ENCODE peak calls at places on chromosomes 1 and 21, in five cellular contexts. One of them, this sample, is unnamed.

GRCh38 chr1:24226754-24227153 is 39.7 kb upstream of the IFNLR1 start:
- DNase-seq in Calu3: no peak
- DNase-seq in lower leg skin: no peak
- DNase-seq in IMR-90: no peak
- DNase-seq in B cell: no peak
- DNase-seq in this sample: no peak

GRCh38 chr1:101235696-101236545 is 898 bp upstream of the S1PR1 start:
- DNase-seq in Calu3: peak
- DNase-seq in IMR-90: peak
- DNase-seq in lower leg skin: peak
- DNase-seq in B cell: peak
- DNase-seq in this sample: peak

GRCh38 chr1:117061986-117062415 is 1.9 kb downstream of the TTF2 start:
- DNase-seq in lower leg skin: no peak
- DNase-seq in IMR-90: peak
- DNase-seq in B cell: no peak
- DNase-seq in Calu3: no peak
- DNase-seq in this sample: no peak

GRCh38 chr1:23217421-23218115 is at the start of gene HTR1D:
- DNase-seq in Calu3: peak
- DNase-seq in lower leg skin: no peak
- DNase-seq in IMR-90: no peak
- DNase-seq in B cell: no peak
- DNase-seq in this sample: no peak

GRCh38 chr1:226480459-226480858 is 68.1 kb upstream of the STUM start:
- DNase-seq in B cell: peak
- DNase-seq in lower leg skin: no peak
- DNase-seq in Calu3: no peak
- DNase-seq in IMR-90: no peak
- DNase-seq in this sample: no peak

GRCh38 chr1:119409731-119410130 is 5.2 kb upstream of the HSD3B2 start:
- DNase-seq in B cell: no peak
- DNase-seq in IMR-90: peak
- DNase-seq in Calu3: no peak
- DNase-seq in lower leg skin: no peak
- DNase-seq in this sample: no peak

GRCh38 chr1:41144285-41144684 is 97.8 kb downstream of the SCMH1 start:
- DNase-seq in B cell: no peak
- DNase-seq in lower leg skin: no peak
- DNase-seq in Calu3: no peak
- DNase-seq in IMR-90: no peak
- DNase-seq in this sample: no peak

GRCh38 chr1:24142546-24143431 is at the start of gene IL22RA1:
- DNase-seq in lower leg skin: peak
- DNase-seq in Calu3: peak
- DNase-seq in IMR-90: peak
- DNase-seq in B cell: no peak
- DNase-seq in this sample: no peak

GRCh38 chr1:204684551-204685235 is 845 bp downstream of the LRRN2 start:
- DNase-seq in lower leg skin: no peak
- DNase-seq in IMR-90: no peak
- DNase-seq in Calu3: peak
- DNase-seq in B cell: no peak
- DNase-seq in this sample: no peak

GRCh38 chr1:185694081-185694480 is 40.1 kb upstream of the HMCN1 start:
- DNase-seq in lower leg skin: no peak
- DNase-seq in IMR-90: no peak
- DNase-seq in Calu3: no peak
- DNase-seq in B cell: peak
- DNase-seq in this sample: no peak

GRCh38 chr1:56915960-56916359 is 49.9 kb downstream of the C8B start:
- DNase-seq in Calu3: no peak
- DNase-seq in lower leg skin: no peak
- DNase-seq in IMR-90: no peak
- DNase-seq in B cell: no peak
- DNase-seq in this sample: no peak

GRCh38 chr21:44919111-44919912 is 1.4 kb downstream of the ITGB2 start:
- DNase-seq in IMR-90: no peak
- DNase-seq in lower leg skin: no peak
- DNase-seq in Calu3: no peak
- DNase-seq in B cell: no peak
- DNase-seq in this sample: no peak

GRCh38 chr1:26114165-26114927 is 2.7 kb downstream of the PDIK1L start:
- DNase-seq in lower leg skin: no peak
- DNase-seq in IMR-90: no peak
- DNase-seq in B cell: no peak
- DNase-seq in Calu3: no peak
- DNase-seq in this sample: no peak

GRCh38 chr1:193077991-193078390 is 18.6 kb downstream of the RO60 start:
- DNase-seq in IMR-90: no peak
- DNase-seq in B cell: no peak
- DNase-seq in lower leg skin: no peak
- DNase-seq in Calu3: no peak
- DNase-seq in this sample: no peak

GRCh38 chr1:24929876-24930702 is at the start of gene RUNX3:
- DNase-seq in lower leg skin: peak
- DNase-seq in B cell: peak
- DNase-seq in Calu3: peak
- DNase-seq in IMR-90: no peak
- DNase-seq in this sample: no peak

GRCh38 chr1:70896224-70896623 is 151.4 kb downstream of the PTGER3 start:
- DNase-seq in IMR-90: no peak
- DNase-seq in Calu3: no peak
- DNase-seq in B cell: no peak
- DNase-seq in lower leg skin: no peak
- DNase-seq in this sample: no peak

GRCh38 chr1:234114648-234115307 is 210.3 kb downstream of the SLC35F3 start:
- DNase-seq in IMR-90: peak
- DNase-seq in Calu3: peak
- DNase-seq in lower leg skin: peak
- DNase-seq in B cell: no peak
- DNase-seq in this sample: no peak

GRCh38 chr1:180571060-180571831 is 12.5 kb downstream of the OVAAL start:
- DNase-seq in IMR-90: peak
- DNase-seq in Calu3: no peak
- DNase-seq in B cell: no peak
- DNase-seq in lower leg skin: no peak
- DNase-seq in this sample: no peak

GRCh38 chr1:43358121-43358745 is 548 bp upstream of the CDC20 start:
- DNase-seq in B cell: no peak
- DNase-seq in Calu3: peak
- DNase-seq in IMR-90: peak
- DNase-seq in lower leg skin: no peak
- DNase-seq in this sample: no peak

GRCh38 chr1:27858072-27858948 is 14.0 kb upstream of the THEMIS2 start:
- DNase-seq in B cell: peak
- DNase-seq in Calu3: peak
- DNase-seq in lower leg skin: peak
- DNase-seq in IMR-90: peak
- DNase-seq in this sample: peak

GRCh38 chr1:30798389-30798951 is 40.9 kb upstream of the LAPTM5 start:
- DNase-seq in B cell: no peak
- DNase-seq in Calu3: peak
- DNase-seq in IMR-90: no peak
- DNase-seq in lower leg skin: peak
- DNase-seq in this sample: no peak

GRCh38 chr1:197638316-197638715 is 137.0 kb downstream of the DENND1B start:
- DNase-seq in IMR-90: no peak
- DNase-seq in B cell: no peak
- DNase-seq in lower leg skin: no peak
- DNase-seq in Calu3: no peak
- DNase-seq in this sample: no peak

GRCh38 chr1:34749983-34750382 is 4.9 kb upstream of the GJB5 start:
- DNase-seq in B cell: no peak
- DNase-seq in IMR-90: no peak
- DNase-seq in lower leg skin: no peak
- DNase-seq in Calu3: no peak
- DNase-seq in this sample: no peak

GRCh38 chr21:29208666-29209059 is 78.2 kb downstream of the MAP3K7CL start:
- DNase-seq in lower leg skin: no peak
- DNase-seq in B cell: no peak
- DNase-seq in Calu3: no peak
- DNase-seq in IMR-90: peak
- DNase-seq in this sample: no peak

GRCh38 chr1:233025156-233025555 is 74.7 kb downstream of the NTPCR start:
- DNase-seq in IMR-90: peak
- DNase-seq in B cell: no peak
- DNase-seq in Calu3: peak
- DNase-seq in lower leg skin: no peak
- DNase-seq in this sample: no peak

GRCh38 chr21:43602277-43603229 is 56.7 kb downstream of the HSF2BP start:
- DNase-seq in lower leg skin: no peak
- DNase-seq in B cell: no peak
- DNase-seq in IMR-90: no peak
- DNase-seq in Calu3: no peak
- DNase-seq in this sample: no peak

GRCh38 chr1:28735961-28736449 is 735 bp upstream of the YTHDF2 start:
- DNase-seq in B cell: no peak
- DNase-seq in Calu3: no peak
- DNase-seq in IMR-90: no peak
- DNase-seq in lower leg skin: no peak
- DNase-seq in this sample: no peak

GRCh38 chr1:32861904-32862698 is 8.6 kb downstream of the FNDC5 start:
- DNase-seq in lower leg skin: no peak
- DNase-seq in IMR-90: peak
- DNase-seq in Calu3: no peak
- DNase-seq in B cell: no peak
- DNase-seq in this sample: no peak

GRCh38 chr1:234531181-234532132 is 52.5 kb upstream of the TARBP1 start:
- DNase-seq in IMR-90: peak
- DNase-seq in Calu3: no peak
- DNase-seq in B cell: no peak
- DNase-seq in lower leg skin: peak
- DNase-seq in this sample: no peak

GRCh38 chr1:95742591-95743089 is 508.6 kb downstream of the RWDD3 start:
- DNase-seq in lower leg skin: peak
- DNase-seq in IMR-90: peak
- DNase-seq in B cell: no peak
- DNase-seq in Calu3: peak
- DNase-seq in this sample: no peak

GRCh38 chr1:34781071-34781843 is at the start of gene GJB3:
- DNase-seq in Calu3: peak
- DNase-seq in B cell: no peak
- DNase-seq in IMR-90: no peak
- DNase-seq in lower leg skin: no peak
- DNase-seq in this sample: no peak

GRCh38 chr1:99956755-99957154 is 13.0 kb upstream of the SLC35A3 start:
- DNase-seq in B cell: no peak
- DNase-seq in IMR-90: peak
- DNase-seq in lower leg skin: no peak
- DNase-seq in Calu3: no peak
- DNase-seq in this sample: no peak
- TF ChIP-seq CTCF in B cell: no peak
- TF ChIP-seq CTCF in IMR-90: no peak
- TF ChIP-seq CTCF in lower leg skin: no peak
- TF ChIP-seq CTCF in Calu3: no peak
- TF ChIP-seq CTCF in this sample: no peak

DNA sequence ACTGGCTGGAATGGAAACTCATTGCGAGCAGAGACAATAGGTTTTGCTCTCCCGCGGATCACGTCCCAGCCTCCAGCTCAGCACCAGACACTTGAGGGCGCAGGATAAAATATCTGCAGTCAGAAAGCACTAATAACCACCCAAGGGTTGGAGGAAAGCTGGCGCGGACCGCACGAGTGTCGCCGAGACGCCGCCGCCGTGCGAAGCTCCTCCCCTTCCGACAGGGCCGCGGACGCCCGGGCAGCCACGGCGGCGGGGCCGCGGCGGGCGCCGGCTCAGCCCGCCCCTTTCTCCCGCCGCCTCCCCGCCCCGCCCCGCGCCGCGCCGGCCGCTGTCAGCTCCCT is at the start of gene CMPK1:
- DNase-seq in Calu3: peak
- DNase-seq in B cell: peak
- DNase-seq in lower leg skin: peak
- DNase-seq in IMR-90: peak
- DNase-seq in this sample: peak
- TF ChIP-seq CTCF in Calu3: no peak
- TF ChIP-seq CTCF in B cell: no peak
- TF ChIP-seq CTCF in lower leg skin: no peak
- TF ChIP-seq CTCF in IMR-90: peak
- TF ChIP-seq CTCF in this sample: no peak

DNA sequence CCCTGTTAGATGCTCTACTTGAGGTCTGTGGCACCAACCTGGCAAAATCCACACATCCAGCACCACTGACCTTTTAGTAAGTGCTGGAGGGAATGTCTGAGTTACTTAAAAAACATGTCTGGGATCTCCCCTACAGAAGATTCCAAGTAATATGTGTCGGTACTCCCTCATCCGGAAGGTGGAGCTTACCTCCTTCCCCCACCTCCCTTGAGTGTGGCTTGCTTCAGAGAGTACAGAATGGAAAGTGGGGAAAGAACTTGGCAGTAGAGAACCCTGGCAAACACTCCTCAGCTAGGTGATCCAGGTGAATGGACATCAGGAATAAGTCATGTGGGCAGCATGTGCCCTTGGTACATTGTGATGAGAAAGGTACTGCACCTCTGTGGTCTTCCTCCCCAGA is 49.0 kb upstream of the BCAR3 start:
- DNase-seq in lower leg skin: no peak
- DNase-seq in Calu3: no peak
- DNase-seq in B cell: no peak
- DNase-seq in IMR-90: no peak
- DNase-seq in this sample: no peak
- TF ChIP-seq CTCF in lower leg skin: no peak
- TF ChIP-seq CTCF in Calu3: no peak
- TF ChIP-seq CTCF in B cell: no peak
- TF ChIP-seq CTCF in IMR-90: no peak
- TF ChIP-seq CTCF in this sample: no peak

DNA sequence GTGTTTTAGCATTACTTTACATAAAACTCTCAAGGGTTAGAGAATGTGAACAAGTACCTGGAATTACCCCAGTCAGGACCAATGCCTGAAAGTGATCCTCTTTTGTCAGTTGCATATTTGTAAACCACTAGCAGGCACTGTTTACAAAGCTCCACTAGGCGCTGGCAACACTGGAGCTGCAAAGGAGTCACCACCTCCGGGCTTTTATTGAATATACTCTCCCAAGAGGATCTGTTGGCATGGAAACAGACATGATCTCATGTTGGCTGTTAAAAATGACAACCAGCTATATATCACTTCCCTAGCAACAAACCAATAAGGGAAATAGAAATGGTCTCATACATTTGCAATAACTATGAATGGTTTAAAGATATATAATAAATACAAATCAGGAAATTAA is 116.0 kb downstream of the TTLL7 start:
- DNase-seq in B cell: no peak
- DNase-seq in lower leg skin: no peak
- DNase-seq in IMR-90: peak
- DNase-seq in Calu3: peak
- DNase-seq in this sample: no peak
- TF ChIP-seq CTCF in B cell: no peak
- TF ChIP-seq CTCF in lower leg skin: no peak
- TF ChIP-seq CTCF in IMR-90: peak
- TF ChIP-seq CTCF in Calu3: no peak
- TF ChIP-seq CTCF in this sample: no peak

GRCh38 chr1:178055093-178055492 is 38.8 kb upstream of the RASAL2 start:
- DNase-seq in B cell: no peak
- DNase-seq in IMR-90: no peak
- DNase-seq in lower leg skin: no peak
- DNase-seq in Calu3: peak
- DNase-seq in this sample: no peak
- TF ChIP-seq CTCF in B cell: no peak
- TF ChIP-seq CTCF in IMR-90: no peak
- TF ChIP-seq CTCF in lower leg skin: no peak
- TF ChIP-seq CTCF in Calu3: peak
- TF ChIP-seq CTCF in this sample: no peak

This sample was measured in mesothelial cell of epicardium.